ENCODE peak calls at places on chromosomes 11 and 22, in seven cellular contexts. J, E, G, H, N, X and Y are unnamed samples.

GRCh38 chr11:1877211-1878133 is 14.2 kb downstream of the PRR33 start:
- DNase-seq in J (peak; percentile 87), E (no peak), G (peak; percentile 13), H (no peak), N (peak; percentile 64), X (peak; percentile 54), Y (peak; percentile 77)

GRCh38 chr22:25564979-25565677 is 653 bp downstream of the GRK3 start:
- DNase-seq in J (peak; percentile 43), E (no peak), G (no peak), H (no peak), N (no peak), X (peak; percentile 83), Y (no peak)

GRCh38 chr11:94544832-94545640 is 1.3 kb downstream of the FUT4 start:
- DNase-seq in J (no peak), E (no peak), G (no peak), H (no peak), N (no peak), X (no peak), Y (no peak)

GRCh38 chr11:26283852-26284421 is 48.0 kb upstream of the ANO3 start:
- DNase-seq in J (no peak), E (no peak), G (no peak), H (no peak), N (peak; percentile 4), X (no peak), Y (no peak)

GRCh38 chr22:39242389-39242808 is 2.4 kb downstream of the PDGFB start:
- DNase-seq in J (no peak), E (no peak), G (no peak), H (no peak), N (no peak), X (no peak), Y (no peak)

GRCh38 chr11:47991266-47991830 is 11.0 kb downstream of the PTPRJ start:
- DNase-seq in J (no peak), E (no peak), G (no peak), H (no peak), N (no peak), X (no peak), Y (no peak)

GRCh38 chr11:26587073-26587472 is 15.0 kb upstream of the MUC15 start:
- DNase-seq in J (no peak), E (no peak), G (no peak), H (no peak), N (no peak), X (no peak), Y (no peak)

GRCh38 chr11:15471028-15471708 is 356.4 kb downstream of the INSC start:
- DNase-seq in J (no peak), E (no peak), G (no peak), H (no peak), N (no peak), X (peak; percentile 10), Y (no peak)

GRCh38 chr11:46639197-46639839 is 22.0 kb downstream of the ATG13 start:
- DNase-seq in J (no peak), E (no peak), G (no peak), H (no peak), N (no peak), X (no peak), Y (no peak)

GRCh38 chr11:50174189-50174588 is 141.5 kb downstream of the OR4C45 start:
- DNase-seq in J (no peak), E (no peak), G (no peak), H (no peak), N (peak; percentile 63), X (no peak), Y (no peak)

GRCh38 chr11:115608976-115609375 is 104.8 kb upstream of the CADM1 start:
- DNase-seq in J (no peak), E (no peak), G (no peak), H (no peak), N (no peak), X (no peak), Y (no peak)

DNA sequence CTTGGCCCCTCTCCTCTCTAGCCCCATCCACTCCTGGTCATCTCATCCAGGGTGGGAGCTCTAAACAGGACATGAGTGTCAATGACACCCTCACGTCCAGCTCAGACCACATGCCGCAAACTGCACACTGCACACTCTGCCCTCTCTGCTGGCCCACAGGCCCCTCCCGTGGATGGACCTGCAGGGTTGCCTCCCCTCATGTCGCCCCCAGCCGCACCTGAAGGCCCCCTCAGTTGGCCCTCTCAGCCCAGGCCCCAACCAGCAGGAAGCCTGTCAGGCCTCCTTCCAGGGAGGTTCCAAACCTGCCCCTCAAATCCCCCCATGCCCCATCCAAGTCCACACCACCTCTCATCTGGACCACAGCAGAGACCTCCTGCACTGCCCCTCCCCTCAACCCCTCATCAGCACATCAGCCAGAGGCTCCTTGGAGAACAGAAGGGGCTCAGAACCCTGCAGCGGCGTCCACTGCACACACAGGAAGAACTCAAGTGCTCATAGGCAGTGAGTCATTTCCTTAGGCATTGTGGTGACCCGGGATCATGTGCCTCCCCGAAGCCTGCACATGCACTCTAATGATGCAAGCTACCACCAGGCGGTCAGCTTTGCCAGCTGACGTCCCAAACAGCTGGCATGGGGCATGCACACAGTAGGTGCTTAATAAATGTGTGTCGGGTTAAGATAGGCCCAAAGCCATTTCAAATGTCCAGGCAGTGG is 12.9 kb upstream of the CDKN1C start:
- DNase-seq in J (peak; percentile 82), E (peak; percentile 82), G (peak; percentile 17), H (no peak), N (peak; percentile 91), X (no peak), Y (peak; percentile 84)
- H3K4me3 ChIP-seq in J (no peak overlapping the region), E (no peak overlapping the region), G (no peak overlapping the region), H (no peak overlapping the region), N (no peak overlapping the region), X (no peak overlapping the region), Y (peak overlapping the region; percentile 15)

GRCh38 chr22:37242395-37242918 is 1.6 kb downstream of the RAC2 start:
- DNase-seq in J (peak; percentile 38), E (no peak), G (no peak), H (no peak), N (no peak), X (peak; percentile 63), Y (no peak)
- H3K4me3 ChIP-seq in J (no peak overlapping the region), E (no peak overlapping the region), G (no peak overlapping the region), H (no peak overlapping the region), N (no peak overlapping the region), X (no peak overlapping the region), Y (no peak overlapping the region)

GRCh38 chr11:62601364-62602140 is at the start of gene MTA2:
- DNase-seq in J (peak; percentile 99), E (peak; percentile 93), G (peak; percentile 94), H (peak; percentile 93), N (peak; percentile 97), X (peak; percentile 96), Y (peak; percentile 99)

GRCh38 chr11:62599909-62600308 is 1.8 kb downstream of the MTA2 start:
- DNase-seq in J (no peak), E (no peak), G (no peak), H (no peak), N (no peak), X (no peak), Y (no peak)

GRCh38 chr11:62601114-62601363 is 626 bp downstream of the MTA2 start:
- DNase-seq in J (no peak), E (no peak), G (no peak), H (no peak), N (no peak), X (no peak), Y (no peak)

GRCh38 chr11:62600367-62601113 is 1.1 kb downstream of the MTA2 start:
- DNase-seq in J (no peak), E (no peak), G (no peak), H (no peak), N (no peak), X (no peak), Y (no peak)

DNA sequence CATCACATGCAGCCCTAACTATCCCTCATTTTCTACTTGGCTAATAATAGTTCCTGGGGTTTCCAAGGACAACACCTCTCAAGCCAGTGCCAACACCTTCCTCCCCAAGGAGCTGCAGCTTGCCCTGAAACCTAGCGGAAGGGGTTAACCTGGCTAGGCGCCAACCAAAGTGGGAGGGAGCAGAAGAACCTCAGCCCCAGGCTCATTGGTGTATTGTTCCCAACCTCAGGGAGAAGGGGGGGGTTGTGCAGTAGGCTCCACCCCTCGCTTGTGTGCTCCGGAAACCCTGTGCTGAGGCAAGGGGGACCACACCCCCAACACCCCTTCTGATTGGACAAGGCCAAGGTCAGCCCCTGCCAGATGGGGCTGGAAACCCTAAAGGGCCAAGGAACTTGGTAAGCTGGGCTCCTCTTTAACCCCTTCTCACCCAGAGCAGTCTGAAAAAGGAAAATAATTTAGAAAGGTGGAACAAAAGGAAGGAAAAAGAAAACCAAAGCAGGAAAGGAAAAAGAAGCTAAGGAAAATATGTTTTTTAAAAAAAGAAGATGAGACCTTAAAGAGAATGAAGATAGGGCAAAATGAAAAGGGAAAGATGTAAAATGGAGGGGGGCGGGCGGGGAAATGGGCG is 2.5 kb downstream of the MTA2 start:
- DNase-seq in J (peak; percentile 98), E (peak; percentile 98), G (peak; percentile 97), H (peak; percentile 95), N (peak; percentile 99), X (peak; percentile 94), Y (peak; percentile 99)
- H3K4me3 ChIP-seq in J (no peak overlapping the region), E (peak overlapping the region; percentile 92), G (no peak overlapping the region), H (peak overlapping the region; percentile 95), N (peak overlapping the region; percentile 89), X (peak overlapping the region; percentile 84), Y (peak overlapping the region; percentile 90)

DNA sequence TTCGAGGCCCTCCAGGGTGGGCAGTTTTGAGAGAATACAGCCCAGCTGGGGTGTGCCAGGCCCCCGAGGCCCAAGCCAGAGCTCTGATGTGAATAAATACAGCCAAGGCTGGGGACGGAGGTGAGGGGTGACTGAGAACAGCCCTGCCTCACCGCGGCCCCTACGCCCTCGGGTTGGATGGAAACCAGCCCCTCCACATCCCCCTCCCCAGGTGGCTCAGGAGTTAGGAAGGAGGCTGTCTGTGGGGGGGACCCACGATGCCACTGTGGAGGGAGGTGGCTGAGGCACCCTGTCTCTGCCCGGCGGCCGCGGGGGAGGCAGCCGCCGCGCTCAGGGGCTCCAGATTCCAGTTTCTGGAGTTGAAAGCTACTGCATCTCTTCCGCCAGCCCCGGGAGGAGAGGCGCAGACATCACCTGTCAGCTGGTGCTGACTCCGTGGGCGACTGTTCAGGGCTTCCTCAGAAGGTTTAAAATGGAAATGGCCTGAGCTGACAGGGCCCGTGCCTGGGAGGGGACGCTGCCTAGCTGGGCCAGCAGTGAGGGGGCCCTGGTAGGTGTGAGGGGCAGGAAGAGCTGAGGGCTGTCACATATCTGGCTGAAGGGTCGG is 1.4 kb downstream of the FLRT1 start:
- DNase-seq in J (no peak), E (no peak), G (no peak), H (peak; percentile 54), N (no peak), X (no peak), Y (no peak)
- H3K4me3 ChIP-seq in J (no peak overlapping the region), E (no peak overlapping the region), G (no peak overlapping the region), H (peak overlapping the region; percentile 77), N (no peak overlapping the region), X (peak overlapping the region; percentile 29), Y (peak overlapping the region; percentile 66)

GRCh38 chr11:10648896-10649295 is 44.7 kb downstream of the IRAG1 start:
- DNase-seq in J (no peak), E (no peak), G (no peak), H (no peak), N (no peak), X (no peak), Y (no peak)
- H3K4me3 ChIP-seq in J (no peak overlapping the region), E (no peak overlapping the region), G (no peak overlapping the region), H (no peak overlapping the region), N (no peak overlapping the region), X (no peak overlapping the region), Y (no peak overlapping the region)

GRCh38 chr11:73957654-73958361 is 7.0 kb downstream of the DNAJB13 start:
- DNase-seq in J (no peak), E (no peak), G (no peak), H (no peak), N (no peak), X (no peak), Y (no peak)
- H3K4me3 ChIP-seq in J (no peak overlapping the region), E (no peak overlapping the region), G (no peak overlapping the region), H (no peak overlapping the region), N (no peak overlapping the region), X (no peak overlapping the region), Y (no peak overlapping the region)

GRCh38 chr11:16611395-16612233 is 126.8 kb upstream of the C11orf58 start:
- DNase-seq in J (no peak), E (no peak), G (no peak), H (no peak), N (no peak), X (no peak), Y (no peak)
- H3K4me3 ChIP-seq in J (no peak overlapping the region), E (no peak overlapping the region), G (no peak overlapping the region), H (peak overlapping the region; percentile 64), N (no peak overlapping the region), X (no peak overlapping the region), Y (no peak overlapping the region)